ENCODE peak calls at places on chromosomes 2 and 18, in six cellular contexts. G is SK-N-SH, X is PC-3, V is fibroblast of lung, O is H9, Z is HCT116. L is an unnamed sample. For H3K4me1 and H3K79me2, the result is how much of the 10 kb centered on the place peaks cover.

GRCh38 chr2:108936868-108937265 is 52.2 kb downstream of the EDAR start:
- DNase-seq in G (no peak), X (no peak), V (no peak), O (no peak), Z (no peak), L (no peak)

GRCh38 chr18:32455346-32455745 is 15.3 kb downstream of the GAREM1 start:
- DNase-seq in G (no peak), X (no peak), V (peak), O (no peak), Z (no peak), L (no peak)

GRCh38 chr2:23432531-23432930 is 47.6 kb downstream of the KLHL29 start:
- DNase-seq in G (no peak), X (no peak), V (no peak), O (no peak), Z (no peak), L (no peak)

GRCh38 chr2:150188177-150188576 is 299.3 kb downstream of the RND3 start:
- DNase-seq in G (no peak), X (peak), V (no peak), O (no peak), Z (no peak), L (no peak)

GRCh38 chr18:48902856-48903601 is 47.7 kb downstream of the SMAD7 start:
- DNase-seq in G (no peak), X (no peak), V (peak), O (peak), Z (no peak), L (no peak)

GRCh38 chr2:138207531-138207930 is 243.3 kb downstream of the HNMT start:
- DNase-seq in G (no peak), X (no peak), V (no peak), O (no peak), Z (no peak), L (no peak)

GRCh38 chr2:181784556-181784955 is 104.2 kb upstream of the NEUROD1 start:
- DNase-seq in G (no peak), X (peak), V (peak), O (no peak), Z (peak), L (no peak)

GRCh38 chr18:24584205-24584604 is 123.8 kb downstream of the HRH4 start:
- DNase-seq in G (no peak), X (no peak), V (no peak), O (no peak), Z (no peak), L (no peak)

GRCh38 chr2:44922776-44923175 is 18.7 kb upstream of the SIX3 start:
- DNase-seq in G (no peak), X (peak), V (no peak), O (no peak), Z (no peak), L (no peak)

GRCh38 chr18:10579079-10579867 is 53.4 kb downstream of the NAPG start:
- DNase-seq in G (no peak), X (peak), V (peak), O (no peak), Z (no peak), L (no peak)

GRCh38 chr2:143433158-143433557 is 303.9 kb downstream of the ARHGAP15 start:
- DNase-seq in G (peak), X (no peak), V (peak), O (no peak), Z (no peak), L (peak)

GRCh38 chr2:65429799-65430514 is 2.4 kb downstream of the SPRED2 start:
- DNase-seq in G (no peak), X (peak), V (no peak), O (no peak), Z (no peak), L (peak)

GRCh38 chr18:12278765-12279682 is 24.9 kb downstream of the CIDEA start:
- DNase-seq in G (no peak), X (no peak), V (peak), O (peak), Z (no peak), L (peak)
- H2AFZ ChIP-seq in G (peak), X (no peak), V (peak), O (peak), Z (no peak), L (peak)

DNA sequence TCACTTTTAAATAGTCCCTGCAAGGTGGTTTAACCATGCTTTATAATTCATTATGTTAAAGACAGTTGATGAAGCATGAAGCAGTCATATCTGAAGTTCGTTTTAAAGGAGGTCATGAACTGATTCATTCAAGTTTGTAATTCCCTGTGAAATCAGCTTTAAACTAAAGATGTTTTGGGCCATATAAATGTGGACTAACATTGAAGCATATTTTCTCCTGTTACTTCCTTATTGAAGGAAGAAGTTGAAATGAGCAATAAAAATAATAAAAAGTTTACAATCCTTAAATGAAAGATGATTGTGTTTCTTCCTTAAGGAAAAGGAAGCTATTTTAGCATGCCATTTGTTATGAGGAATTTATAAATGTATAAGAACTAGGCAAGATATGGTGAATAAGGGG is 446.1 kb downstream of the XIRP2 start:
- DNase-seq in G (no peak), X (peak), V (no peak), O (no peak), Z (no peak), L (no peak)
- H3K4me1 ChIP-seq in G (under half), X (under half), V (under half), O (under half), Z (under half), L (half or more)

GRCh38 chr2:101812226-101812625 is 114.7 kb downstream of the MAP4K4 start:
- DNase-seq in G (no peak), X (no peak), V (no peak), O (no peak), Z (no peak), L (no peak)
- H3K79me2 ChIP-seq in G (half or more), X (half or more), V (half or more), O (under half), Z (half or more), L (half or more)

DNA sequence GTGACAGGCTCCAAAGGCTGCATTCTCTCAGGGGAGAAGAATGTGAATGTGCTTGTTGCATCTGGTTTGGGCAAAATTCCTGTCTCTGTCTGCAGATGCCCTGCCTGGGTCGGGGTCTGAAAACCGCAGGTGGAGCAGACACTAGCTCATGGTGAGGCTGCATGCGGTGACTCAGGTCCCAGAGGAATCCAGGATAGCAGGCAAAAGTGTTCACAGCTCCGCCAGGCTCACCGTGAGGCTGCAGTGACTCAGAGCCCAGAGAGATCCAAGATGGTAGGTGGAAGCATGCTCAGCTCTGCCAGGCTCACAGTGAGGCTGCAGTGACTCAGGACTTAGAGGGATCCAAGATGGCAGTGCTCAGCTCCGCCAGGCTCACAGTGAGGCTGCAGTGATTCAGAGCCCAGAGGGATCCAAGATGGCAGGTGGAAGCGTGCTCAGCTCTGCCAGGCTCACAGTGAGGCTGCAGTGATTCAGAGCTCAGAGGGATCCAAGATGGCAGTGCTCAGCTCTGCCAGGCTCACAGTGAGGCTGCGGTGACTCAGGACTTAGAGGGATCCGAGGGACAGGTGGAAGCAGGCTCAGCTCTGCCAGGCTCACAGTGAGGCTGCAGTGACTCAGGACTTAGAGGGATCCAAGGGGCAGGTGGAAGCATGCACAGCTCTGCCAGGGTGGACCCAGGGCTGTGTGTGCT is 200.5 kb downstream of the ACKR3 start:
- DNase-seq in G (no peak), X (peak), V (peak), O (no peak), Z (no peak), L (no peak)
- H2AFZ ChIP-seq in G (no peak), X (peak), V (no peak), O (peak), Z (no peak), L (peak)

GRCh38 chr2:54988612-54989011 is 61.6 kb downstream of the RTN4 start:
- DNase-seq in G (no peak), X (no peak), V (no peak), O (no peak), Z (no peak), L (no peak)

GRCh38 chr2:54984476-54984875 is 65.8 kb downstream of the RTN4 start:
- DNase-seq in G (no peak), X (peak), V (no peak), O (no peak), Z (no peak), L (no peak)

GRCh38 chr2:54981409-54981808 is 68.8 kb downstream of the RTN4 start:
- DNase-seq in G (no peak), X (no peak), V (no peak), O (no peak), Z (no peak), L (no peak)

GRCh38 chr2:54983345-54984235 is 66.7 kb downstream of the RTN4 start:
- DNase-seq in G (no peak), X (peak), V (no peak), O (no peak), Z (peak), L (no peak)

GRCh38 chr2:54986266-54986665 is 64.0 kb downstream of the RTN4 start:
- DNase-seq in G (no peak), X (no peak), V (peak), O (no peak), Z (no peak), L (no peak)
- H3K4me1 ChIP-seq in G (under half), X (under half), V (under half), O (under half), Z (under half), L (under half)

DNA sequence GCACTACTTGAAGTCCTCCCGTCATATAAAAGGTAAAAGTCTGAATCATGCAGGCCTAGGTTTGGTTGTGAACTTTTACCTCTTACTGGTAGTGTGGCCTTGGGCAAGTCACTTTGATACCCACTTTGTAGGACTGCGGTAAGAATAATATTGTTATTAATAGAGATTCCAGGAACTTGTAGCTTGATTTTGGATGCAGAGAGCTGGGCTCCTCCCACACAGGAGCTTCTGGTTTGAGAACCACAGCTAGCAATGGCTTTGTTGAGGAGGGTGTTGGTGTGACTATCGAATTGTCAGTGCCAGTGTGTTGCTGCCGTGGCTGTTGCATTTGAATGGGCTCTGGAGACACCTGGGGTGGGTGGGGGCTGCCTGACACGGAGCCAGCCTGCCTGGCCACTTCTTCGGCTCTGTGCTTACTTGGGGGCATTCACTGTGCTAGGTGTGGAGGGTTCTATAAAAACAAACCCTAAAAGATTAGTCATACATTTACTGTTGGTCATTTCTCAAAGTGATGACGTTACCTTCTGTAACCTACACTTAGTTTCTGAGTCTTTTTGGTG is 38.5 kb downstream of the ASAP2 start:
- DNase-seq in G (no peak), X (peak), V (no peak), O (peak), Z (no peak), L (peak)
- H3K79me2 ChIP-seq in G (half or more), X (half or more), V (half or more), O (under half), Z (under half), L (half or more)